ENCODE peak calls at places on chromosome 4, in eight cellular contexts. One of them, this sample, is unnamed.

GRCh38 chr4:182179105-182179504 is 64.1 kb upstream of the TENM3 start:
- DNase-seq in activated CD8-positive, alpha-beta memory T cell treated with anti-CD3 and anti-CD28 coated beads for 1 hour: no peak
- DNase-seq in sciatic nerve: no peak
- DNase-seq in RPMI8226: no peak
- DNase-seq in colonic mucosa: no peak
- DNase-seq in AG10803: peak
- DNase-seq in CD8-positive, alpha-beta T cell: no peak
- DNase-seq in activated B cell treated with CpG ODN at 0.5 μM for 24 hours: no peak
- DNase-seq in this sample: no peak

GRCh38 chr4:20456416-20456815 is 204.7 kb downstream of the SLIT2 start:
- DNase-seq in activated CD8-positive, alpha-beta memory T cell treated with anti-CD3 and anti-CD28 coated beads for 1 hour: no peak
- DNase-seq in sciatic nerve: no peak
- DNase-seq in RPMI8226: no peak
- DNase-seq in colonic mucosa: no peak
- DNase-seq in AG10803: peak
- DNase-seq in CD8-positive, alpha-beta T cell: no peak
- DNase-seq in activated B cell treated with CpG ODN at 0.5 μM for 24 hours: no peak
- DNase-seq in this sample: no peak

GRCh38 chr4:88382621-88383020 is 4.0 kb downstream of the HERC6 start:
- DNase-seq in activated CD8-positive, alpha-beta memory T cell treated with anti-CD3 and anti-CD28 coated beads for 1 hour: no peak
- DNase-seq in sciatic nerve: no peak
- DNase-seq in RPMI8226: no peak
- DNase-seq in colonic mucosa: no peak
- DNase-seq in AG10803: no peak
- DNase-seq in CD8-positive, alpha-beta T cell: peak
- DNase-seq in activated B cell treated with CpG ODN at 0.5 μM for 24 hours: no peak
- DNase-seq in this sample: no peak

GRCh38 chr4:80709082-80709869 is 321.2 kb upstream of the BMP3 start:
- DNase-seq in activated CD8-positive, alpha-beta memory T cell treated with anti-CD3 and anti-CD28 coated beads for 1 hour: no peak
- DNase-seq in sciatic nerve: no peak
- DNase-seq in RPMI8226: no peak
- DNase-seq in colonic mucosa: no peak
- DNase-seq in AG10803: no peak
- DNase-seq in CD8-positive, alpha-beta T cell: no peak
- DNase-seq in activated B cell treated with CpG ODN at 0.5 μM for 24 hours: no peak
- DNase-seq in this sample: no peak

GRCh38 chr4:70632028-70632427 is 3.5 kb downstream of the ENAM start:
- DNase-seq in activated CD8-positive, alpha-beta memory T cell treated with anti-CD3 and anti-CD28 coated beads for 1 hour: no peak
- DNase-seq in sciatic nerve: no peak
- DNase-seq in RPMI8226: no peak
- DNase-seq in colonic mucosa: no peak
- DNase-seq in AG10803: peak
- DNase-seq in CD8-positive, alpha-beta T cell: no peak
- DNase-seq in activated B cell treated with CpG ODN at 0.5 μM for 24 hours: no peak
- DNase-seq in this sample: no peak

GRCh38 chr4:30862176-30862575 is 142.0 kb downstream of the PCDH7 start:
- DNase-seq in activated CD8-positive, alpha-beta memory T cell treated with anti-CD3 and anti-CD28 coated beads for 1 hour: no peak
- DNase-seq in sciatic nerve: no peak
- DNase-seq in RPMI8226: no peak
- DNase-seq in colonic mucosa: no peak
- DNase-seq in AG10803: no peak
- DNase-seq in CD8-positive, alpha-beta T cell: no peak
- DNase-seq in activated B cell treated with CpG ODN at 0.5 μM for 24 hours: no peak
- DNase-seq in this sample: no peak

GRCh38 chr4:87559090-87559837 is 30.1 kb upstream of the SPARCL1 start:
- DNase-seq in activated CD8-positive, alpha-beta memory T cell treated with anti-CD3 and anti-CD28 coated beads for 1 hour: no peak
- DNase-seq in sciatic nerve: no peak
- DNase-seq in RPMI8226: peak
- DNase-seq in colonic mucosa: no peak
- DNase-seq in AG10803: no peak
- DNase-seq in CD8-positive, alpha-beta T cell: peak
- DNase-seq in activated B cell treated with CpG ODN at 0.5 μM for 24 hours: no peak
- DNase-seq in this sample: peak

GRCh38 chr4:136412708-136413107 is 1119.6 kb downstream of the PCDH18 start:
- DNase-seq in activated CD8-positive, alpha-beta memory T cell treated with anti-CD3 and anti-CD28 coated beads for 1 hour: no peak
- DNase-seq in sciatic nerve: no peak
- DNase-seq in RPMI8226: no peak
- DNase-seq in colonic mucosa: no peak
- DNase-seq in AG10803: no peak
- DNase-seq in CD8-positive, alpha-beta T cell: no peak
- DNase-seq in activated B cell treated with CpG ODN at 0.5 μM for 24 hours: no peak
- DNase-seq in this sample: no peak

GRCh38 chr4:38411092-38411491 is 252.9 kb upstream of the KLF3 start:
- DNase-seq in activated CD8-positive, alpha-beta memory T cell treated with anti-CD3 and anti-CD28 coated beads for 1 hour: no peak
- DNase-seq in sciatic nerve: no peak
- DNase-seq in RPMI8226: no peak
- DNase-seq in colonic mucosa: no peak
- DNase-seq in AG10803: no peak
- DNase-seq in CD8-positive, alpha-beta T cell: no peak
- DNase-seq in activated B cell treated with CpG ODN at 0.5 μM for 24 hours: no peak
- DNase-seq in this sample: peak

GRCh38 chr4:158327525-158327924 is 117.2 kb downstream of the TMEM144 start:
- DNase-seq in activated CD8-positive, alpha-beta memory T cell treated with anti-CD3 and anti-CD28 coated beads for 1 hour: no peak
- DNase-seq in sciatic nerve: no peak
- DNase-seq in RPMI8226: no peak
- DNase-seq in colonic mucosa: no peak
- DNase-seq in AG10803: no peak
- DNase-seq in CD8-positive, alpha-beta T cell: no peak
- DNase-seq in activated B cell treated with CpG ODN at 0.5 μM for 24 hours: no peak
- DNase-seq in this sample: no peak

GRCh38 chr4:146336413-146336807 is 122.1 kb downstream of the REELD1 start:
- DNase-seq in activated CD8-positive, alpha-beta memory T cell treated with anti-CD3 and anti-CD28 coated beads for 1 hour: no peak
- DNase-seq in sciatic nerve: no peak
- DNase-seq in RPMI8226: no peak
- DNase-seq in colonic mucosa: no peak
- DNase-seq in AG10803: no peak
- DNase-seq in CD8-positive, alpha-beta T cell: no peak
- DNase-seq in activated B cell treated with CpG ODN at 0.5 μM for 24 hours: no peak
- DNase-seq in this sample: no peak

GRCh38 chr4:135838889-135839288 is 1637.3 kb upstream of the PABPC4L start:
- DNase-seq in activated CD8-positive, alpha-beta memory T cell treated with anti-CD3 and anti-CD28 coated beads for 1 hour: no peak
- DNase-seq in sciatic nerve: no peak
- DNase-seq in RPMI8226: no peak
- DNase-seq in colonic mucosa: no peak
- DNase-seq in AG10803: no peak
- DNase-seq in CD8-positive, alpha-beta T cell: no peak
- DNase-seq in activated B cell treated with CpG ODN at 0.5 μM for 24 hours: no peak
- DNase-seq in this sample: no peak

GRCh38 chr4:94897023-94897422 is 139.3 kb downstream of the BMPR1B start:
- DNase-seq in activated CD8-positive, alpha-beta memory T cell treated with anti-CD3 and anti-CD28 coated beads for 1 hour: no peak
- DNase-seq in sciatic nerve: no peak
- DNase-seq in RPMI8226: no peak
- DNase-seq in colonic mucosa: no peak
- DNase-seq in AG10803: no peak
- DNase-seq in CD8-positive, alpha-beta T cell: no peak
- DNase-seq in activated B cell treated with CpG ODN at 0.5 μM for 24 hours: no peak
- DNase-seq in this sample: no peak

GRCh38 chr4:30716158-30716557 is 4.0 kb upstream of the PCDH7 start:
- DNase-seq in activated CD8-positive, alpha-beta memory T cell treated with anti-CD3 and anti-CD28 coated beads for 1 hour: no peak
- DNase-seq in sciatic nerve: no peak
- DNase-seq in RPMI8226: no peak
- DNase-seq in colonic mucosa: no peak
- DNase-seq in AG10803: no peak
- DNase-seq in CD8-positive, alpha-beta T cell: no peak
- DNase-seq in activated B cell treated with CpG ODN at 0.5 μM for 24 hours: no peak
- DNase-seq in this sample: no peak

GRCh38 chr4:89024051-89024675 is 32.8 kb downstream of the FAM13A start:
- DNase-seq in activated CD8-positive, alpha-beta memory T cell treated with anti-CD3 and anti-CD28 coated beads for 1 hour: peak
- DNase-seq in sciatic nerve: no peak
- DNase-seq in RPMI8226: peak
- DNase-seq in colonic mucosa: peak
- DNase-seq in AG10803: peak
- DNase-seq in CD8-positive, alpha-beta T cell: peak
- DNase-seq in activated B cell treated with CpG ODN at 0.5 μM for 24 hours: no peak
- DNase-seq in this sample: peak